ENCODE peak calls at places on chromosome 9, in five cellular contexts. One of them, this sample, is unnamed. For H3K27me3, the result is how much of the 10 kb centered on the place peaks cover.

GRCh38 chr9:87867391-87867790 is 15.3 kb upstream of the SPATA31E1 start:
- DNase-seq in esophagus squamous epithelium: no peak
- DNase-seq in tibial nerve: no peak
- DNase-seq in ovary: no peak
- DNase-seq in testis: no peak
- DNase-seq in this sample: no peak

GRCh38 chr9:35229779-35230143 is 68.0 kb downstream of the UNC13B start:
- DNase-seq in esophagus squamous epithelium: no peak
- DNase-seq in tibial nerve: no peak
- DNase-seq in ovary: no peak
- DNase-seq in testis: no peak
- DNase-seq in this sample: no peak

GRCh38 chr9:135095470-135096407 is 8.3 kb downstream of the OLFM1 start:
- DNase-seq in esophagus squamous epithelium: no peak
- DNase-seq in tibial nerve: no peak
- DNase-seq in ovary: no peak
- DNase-seq in testis: no peak
- DNase-seq in this sample: no peak

GRCh38 chr9:84922051-84922450 is 252.5 kb downstream of the NTRK2 start:
- DNase-seq in esophagus squamous epithelium: no peak
- DNase-seq in tibial nerve: peak
- DNase-seq in ovary: no peak
- DNase-seq in testis: no peak
- DNase-seq in this sample: no peak

GRCh38 chr9:75111019-75111622 is 22.8 kb downstream of the OSTF1 start:
- DNase-seq in esophagus squamous epithelium: no peak
- DNase-seq in tibial nerve: no peak
- DNase-seq in ovary: no peak
- DNase-seq in testis: no peak
- DNase-seq in this sample: no peak

GRCh38 chr9:7093040-7093439 is 335.3 kb downstream of the KDM4C start:
- DNase-seq in esophagus squamous epithelium: no peak
- DNase-seq in tibial nerve: no peak
- DNase-seq in ovary: no peak
- DNase-seq in testis: no peak
- DNase-seq in this sample: no peak

GRCh38 chr9:114177423-114178064 is 22.2 kb downstream of the COL27A1 start:
- DNase-seq in esophagus squamous epithelium: no peak
- DNase-seq in tibial nerve: no peak
- DNase-seq in ovary: no peak
- DNase-seq in testis: no peak
- DNase-seq in this sample: no peak

GRCh38 chr9:122900791-122901190 is 4.4 kb downstream of the RC3H2 start:
- DNase-seq in esophagus squamous epithelium: no peak
- DNase-seq in tibial nerve: no peak
- DNase-seq in ovary: no peak
- DNase-seq in testis: no peak
- DNase-seq in this sample: no peak

GRCh38 chr9:116365056-116365471 is 211.5 kb downstream of the PAPPA start:
- DNase-seq in esophagus squamous epithelium: no peak
- DNase-seq in tibial nerve: no peak
- DNase-seq in ovary: peak
- DNase-seq in testis: peak
- DNase-seq in this sample: peak

GRCh38 chr9:38386319-38386895 is 6.1 kb upstream of the ALDH1B1 start:
- DNase-seq in esophagus squamous epithelium: no peak
- DNase-seq in tibial nerve: no peak
- DNase-seq in ovary: no peak
- DNase-seq in testis: no peak
- DNase-seq in this sample: no peak

GRCh38 chr9:7436754-7437153 is 362.8 kb downstream of the DMAC1 start:
- DNase-seq in esophagus squamous epithelium: no peak
- DNase-seq in tibial nerve: no peak
- DNase-seq in ovary: no peak
- DNase-seq in testis: no peak
- DNase-seq in this sample: no peak

DNA sequence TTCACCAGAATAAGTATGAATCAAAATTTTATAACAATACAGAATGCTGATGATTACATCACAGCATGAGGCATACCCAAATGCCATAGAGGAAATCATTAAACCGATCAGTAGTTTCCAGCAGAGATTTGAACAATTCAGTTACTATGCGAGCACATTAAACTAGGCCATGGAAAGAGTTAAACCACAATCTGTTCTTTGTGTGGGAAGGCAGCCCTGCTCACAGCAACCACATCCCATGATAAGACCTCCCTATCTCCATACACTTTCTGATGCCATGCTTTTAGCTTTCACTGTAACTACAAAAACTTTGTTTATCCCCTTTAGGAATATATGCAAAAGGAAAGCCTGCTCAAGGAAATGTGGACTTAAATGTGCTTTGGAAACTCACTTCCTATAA is 4.5 kb downstream of the NFIB start:
- DNase-seq in esophagus squamous epithelium: no peak
- DNase-seq in tibial nerve: no peak
- DNase-seq in ovary: no peak
- DNase-seq in testis: no peak
- DNase-seq in this sample: no peak
- H3K4me3 ChIP-seq in esophagus squamous epithelium: peak
- H3K4me3 ChIP-seq in tibial nerve: no peak
- H3K4me3 ChIP-seq in ovary: no peak
- H3K4me3 ChIP-seq in testis: no peak
- H3K4me3 ChIP-seq in this sample: peak

DNA sequence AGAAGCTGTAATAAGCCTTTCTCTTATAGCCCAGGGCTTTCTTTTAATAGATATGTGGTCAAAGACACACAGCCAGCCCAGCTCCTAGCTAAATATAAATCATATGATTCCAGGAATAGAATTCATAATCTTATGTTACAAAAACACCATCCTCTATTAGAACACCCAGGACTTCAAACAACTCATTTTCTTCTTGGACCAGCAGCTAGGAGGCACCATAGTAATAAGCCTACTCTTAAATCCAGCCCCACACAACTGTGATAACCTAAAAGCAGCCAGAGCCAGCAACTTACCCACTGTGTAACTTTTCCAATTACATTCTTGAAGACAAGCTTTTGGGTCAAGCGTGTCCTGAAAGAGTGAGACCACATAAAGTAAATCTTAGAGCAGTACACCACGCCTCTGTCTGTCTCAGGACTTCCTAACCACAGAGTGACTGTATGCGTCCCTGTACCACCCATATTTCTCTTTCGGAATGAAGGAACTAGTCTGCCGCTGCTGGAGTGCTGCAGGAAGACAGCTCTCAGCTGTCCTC is 223.8 kb downstream of the TLE1 start:
- DNase-seq in esophagus squamous epithelium: no peak
- DNase-seq in tibial nerve: no peak
- DNase-seq in ovary: no peak
- DNase-seq in testis: no peak
- DNase-seq in this sample: no peak
- TF ChIP-seq POLR2A in esophagus squamous epithelium: no peak
- TF ChIP-seq POLR2A in tibial nerve: no peak
- TF ChIP-seq POLR2A in ovary: no peak
- TF ChIP-seq POLR2A in testis: no peak
- TF ChIP-seq POLR2A in this sample: no peak

GRCh38 chr9:89497978-89498844 is at the start of gene SEMA4D:
- DNase-seq in esophagus squamous epithelium: no peak
- DNase-seq in tibial nerve: peak
- DNase-seq in ovary: peak
- DNase-seq in testis: peak
- DNase-seq in this sample: peak

GRCh38 chr9:89495824-89496555 is 1.9 kb downstream of the SEMA4D start:
- DNase-seq in esophagus squamous epithelium: no peak
- DNase-seq in tibial nerve: no peak
- DNase-seq in ovary: no peak
- DNase-seq in testis: no peak
- DNase-seq in this sample: no peak

GRCh38 chr9:89498845-89499480 is 1.1 kb upstream of the SEMA4D start:
- DNase-seq in esophagus squamous epithelium: no peak
- DNase-seq in tibial nerve: no peak
- DNase-seq in ovary: no peak
- DNase-seq in testis: no peak
- DNase-seq in this sample: no peak

GRCh38 chr9:89496645-89497044 is 1.3 kb downstream of the SEMA4D start:
- DNase-seq in esophagus squamous epithelium: no peak
- DNase-seq in tibial nerve: peak
- DNase-seq in ovary: no peak
- DNase-seq in testis: peak
- DNase-seq in this sample: no peak

DNA sequence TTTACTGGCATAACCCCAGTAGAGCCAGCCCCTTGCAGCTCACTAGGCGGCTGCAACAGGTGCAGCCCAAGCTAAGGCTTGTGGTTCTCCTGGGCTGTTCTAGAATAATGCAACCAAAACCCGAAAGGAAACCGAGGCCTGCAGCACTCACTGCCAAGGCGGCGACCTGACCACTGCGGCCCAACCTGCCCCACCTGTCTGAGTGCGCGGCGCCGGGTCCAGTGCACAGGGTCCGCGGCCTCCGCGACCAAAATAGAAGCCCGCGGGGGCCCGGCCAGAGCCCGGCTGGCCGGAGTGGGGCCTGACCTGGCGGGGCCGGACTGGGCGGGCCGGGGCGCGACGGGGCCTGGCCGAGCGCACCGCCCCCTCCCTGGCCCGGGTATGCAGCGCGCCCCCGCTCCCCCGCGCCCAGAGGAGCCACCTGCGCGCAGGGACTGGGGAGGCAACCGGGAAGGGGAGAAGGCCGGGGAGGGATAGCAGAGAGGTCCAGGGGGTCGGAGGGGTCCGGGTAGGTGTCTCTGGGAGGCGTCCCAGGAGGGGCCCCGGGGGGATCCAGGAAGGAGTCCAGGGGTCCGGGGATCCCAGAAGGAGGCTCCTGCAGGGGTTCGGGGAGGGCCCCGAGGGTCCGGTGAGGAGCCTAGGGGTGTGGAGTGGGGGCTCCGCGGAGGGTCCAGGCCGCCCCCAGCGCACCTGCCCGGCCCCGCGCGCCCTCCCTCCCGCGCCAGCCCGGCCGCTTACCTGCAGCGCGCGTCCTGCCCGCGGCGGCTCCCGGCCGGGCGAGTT is 541 bp downstream of the SEMA4D start:
- DNase-seq in esophagus squamous epithelium: no peak
- DNase-seq in tibial nerve: no peak
- DNase-seq in ovary: no peak
- DNase-seq in testis: no peak
- DNase-seq in this sample: no peak
- H3K27me3 ChIP-seq in esophagus squamous epithelium: under half
- H3K27me3 ChIP-seq in tibial nerve: under half
- H3K27me3 ChIP-seq in ovary: under half
- H3K27me3 ChIP-seq in testis: under half
- H3K27me3 ChIP-seq in this sample: under half

DNA sequence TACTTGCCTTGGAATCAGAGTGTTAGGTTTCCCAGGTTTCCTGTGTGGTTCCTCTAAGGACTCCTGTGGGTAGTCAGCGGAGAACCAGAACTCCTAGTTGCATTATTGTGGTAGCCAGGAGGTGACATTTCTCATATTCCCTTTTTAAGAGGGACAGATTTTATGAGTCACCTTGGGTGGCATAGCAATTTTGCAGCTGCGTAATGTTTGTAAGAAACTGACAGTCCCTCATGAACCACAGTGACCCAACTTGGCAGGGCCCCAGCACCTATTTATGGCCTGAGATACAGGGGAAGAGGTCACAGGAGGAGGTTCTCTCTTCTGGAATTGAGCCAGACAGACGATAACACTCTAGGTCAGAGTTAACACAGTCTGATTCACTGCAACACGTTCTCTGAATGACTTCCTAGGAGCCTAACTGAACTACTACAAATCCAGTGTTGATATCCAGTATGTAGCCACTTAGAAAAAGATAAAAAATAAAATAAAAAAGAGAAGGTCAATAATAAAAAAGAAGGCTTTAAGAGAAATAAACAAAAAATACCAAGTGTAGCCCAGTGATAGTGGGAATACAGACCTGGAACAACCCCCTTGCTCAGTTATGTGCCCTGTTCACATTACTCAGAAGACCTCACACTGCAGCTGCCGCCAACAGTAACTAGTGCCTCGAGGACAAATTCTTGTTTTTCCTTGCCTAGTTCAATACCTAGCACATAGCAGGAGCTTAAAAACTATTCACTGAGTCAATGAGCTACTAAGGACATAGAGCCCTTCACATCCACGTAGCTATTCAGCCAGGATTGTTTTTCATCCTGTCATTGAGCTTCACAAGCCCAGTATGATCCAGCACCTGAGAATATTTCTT is 50.7 kb upstream of the VLDLR start:
- DNase-seq in esophagus squamous epithelium: no peak
- DNase-seq in tibial nerve: peak
- DNase-seq in ovary: peak
- DNase-seq in testis: peak
- DNase-seq in this sample: peak
- H3K4me3 ChIP-seq in esophagus squamous epithelium: no peak
- H3K4me3 ChIP-seq in tibial nerve: no peak
- H3K4me3 ChIP-seq in ovary: no peak
- H3K4me3 ChIP-seq in testis: no peak
- H3K4me3 ChIP-seq in this sample: no peak

GRCh38 chr9:79616013-79616412 is 44.2 kb downstream of the TLE4 start:
- DNase-seq in esophagus squamous epithelium: no peak
- DNase-seq in tibial nerve: no peak
- DNase-seq in ovary: no peak
- DNase-seq in testis: no peak
- DNase-seq in this sample: no peak

GRCh38 chr9:79621916-79622575 is 50.3 kb downstream of the TLE4 start:
- DNase-seq in esophagus squamous epithelium: no peak
- DNase-seq in tibial nerve: no peak
- DNase-seq in ovary: no peak
- DNase-seq in testis: no peak
- DNase-seq in this sample: no peak

GRCh38 chr9:79617395-79617794 is 45.6 kb downstream of the TLE4 start:
- DNase-seq in esophagus squamous epithelium: no peak
- DNase-seq in tibial nerve: peak
- DNase-seq in ovary: peak
- DNase-seq in testis: peak
- DNase-seq in this sample: peak

GRCh38 chr9:79616971-79617370 is 45.2 kb downstream of the TLE4 start:
- DNase-seq in esophagus squamous epithelium: no peak
- DNase-seq in tibial nerve: no peak
- DNase-seq in ovary: peak
- DNase-seq in testis: peak
- DNase-seq in this sample: no peak

DNA sequence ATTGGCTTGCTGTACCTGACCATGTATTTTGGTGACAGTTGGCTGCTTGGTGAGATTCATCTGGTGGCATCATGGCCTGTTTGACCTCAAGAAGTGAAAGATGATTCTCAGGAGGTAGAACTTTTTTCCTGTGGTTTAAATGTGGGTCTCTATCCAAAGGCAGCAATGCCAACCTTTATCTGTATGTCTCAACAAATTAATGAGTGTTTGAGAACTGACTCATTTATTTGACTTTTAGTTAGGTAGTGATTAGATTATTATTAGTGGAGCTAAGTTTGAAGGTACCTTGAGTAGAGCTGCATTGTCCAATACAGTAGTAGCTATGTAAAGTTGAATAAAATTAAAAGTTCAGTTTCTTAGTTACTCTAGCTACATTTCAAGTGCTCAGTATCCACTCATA is 48.2 kb downstream of the TLE4 start:
- DNase-seq in esophagus squamous epithelium: no peak
- DNase-seq in tibial nerve: no peak
- DNase-seq in ovary: no peak
- DNase-seq in testis: no peak
- DNase-seq in this sample: no peak
- TF ChIP-seq POLR2A in esophagus squamous epithelium: no peak
- TF ChIP-seq POLR2A in tibial nerve: no peak
- TF ChIP-seq POLR2A in ovary: no peak
- TF ChIP-seq POLR2A in testis: no peak
- TF ChIP-seq POLR2A in this sample: no peak

GRCh38 chr9:21994526-21994995 is at the start of gene CDKN2B-AS1:
- DNase-seq in esophagus squamous epithelium: no peak
- DNase-seq in tibial nerve: no peak
- DNase-seq in ovary: peak
- DNase-seq in testis: peak
- DNase-seq in this sample: peak
- H3K27me3 ChIP-seq in esophagus squamous epithelium: under half
- H3K27me3 ChIP-seq in tibial nerve: under half
- H3K27me3 ChIP-seq in ovary: under half
- H3K27me3 ChIP-seq in testis: under half
- H3K27me3 ChIP-seq in this sample: under half

This sample was measured in heart left ventricle.